ENCODE peak calls at places on chromosomes 16 and 17, in five cellular contexts. One of them, this sample, is unnamed.

GRCh38 chr17:17849147-17849820 is 12.5 kb upstream of the SREBF1 start:
- DNase-seq in adrenal gland: no peak
- DNase-seq in lower leg skin: peak; percentile 77
- DNase-seq in HCT116: no peak
- DNase-seq in gastrocnemius medialis: peak; percentile 74
- DNase-seq in this sample: no peak

GRCh38 chr17:27430882-27431491 is 25.3 kb upstream of the KSR1 start:
- DNase-seq in adrenal gland: peak; percentile 46
- DNase-seq in lower leg skin: no peak
- DNase-seq in HCT116: peak; percentile 28
- DNase-seq in gastrocnemius medialis: no peak
- DNase-seq in this sample: peak; percentile 51

GRCh38 chr17:54861469-54861983 is 39.1 kb upstream of the TOM1L1 start:
- DNase-seq in adrenal gland: no peak
- DNase-seq in lower leg skin: no peak
- DNase-seq in HCT116: no peak
- DNase-seq in gastrocnemius medialis: no peak
- DNase-seq in this sample: no peak

GRCh38 chr16:10093564-10093963 is 88.7 kb downstream of the GRIN2A start:
- DNase-seq in adrenal gland: no peak
- DNase-seq in lower leg skin: no peak
- DNase-seq in HCT116: no peak
- DNase-seq in gastrocnemius medialis: no peak
- DNase-seq in this sample: no peak

GRCh38 chr16:88941933-88942909 is 34.8 kb downstream of the CBFA2T3 start:
- DNase-seq in adrenal gland: peak; percentile 68
- DNase-seq in lower leg skin: no peak
- DNase-seq in HCT116: peak; percentile 36
- DNase-seq in gastrocnemius medialis: no peak
- DNase-seq in this sample: no peak

GRCh38 chr17:57405486-57406072 is 149.3 kb downstream of the MSI2 start:
- DNase-seq in adrenal gland: no peak
- DNase-seq in lower leg skin: no peak
- DNase-seq in HCT116: no peak
- DNase-seq in gastrocnemius medialis: no peak
- DNase-seq in this sample: peak; percentile 50

GRCh38 chr17:13337864-13338371 is 263.8 kb downstream of the HS3ST3A1 start:
- DNase-seq in adrenal gland: peak; percentile 35
- DNase-seq in lower leg skin: no peak
- DNase-seq in HCT116: peak; percentile 54
- DNase-seq in gastrocnemius medialis: no peak
- DNase-seq in this sample: peak; percentile 78

GRCh38 chr16:15988268-15989013 is 39.0 kb downstream of the ABCC1 start:
- DNase-seq in adrenal gland: no peak
- DNase-seq in lower leg skin: no peak
- DNase-seq in HCT116: no peak
- DNase-seq in gastrocnemius medialis: no peak
- DNase-seq in this sample: peak; percentile 64

GRCh38 chr17:47995241-47995935 is 24.5 kb downstream of the CDK5RAP3 start:
- DNase-seq in adrenal gland: no peak
- DNase-seq in lower leg skin: no peak
- DNase-seq in HCT116: no peak
- DNase-seq in gastrocnemius medialis: no peak
- DNase-seq in this sample: no peak

GRCh38 chr17:9247401-9247938 is 226.2 kb downstream of the NTN1 start:
- DNase-seq in adrenal gland: no peak
- DNase-seq in lower leg skin: no peak
- DNase-seq in HCT116: no peak
- DNase-seq in gastrocnemius medialis: no peak
- DNase-seq in this sample: no peak

GRCh38 chr17:31900877-31901276 is 631 bp downstream of the UTP6 start:
- DNase-seq in adrenal gland: no peak
- DNase-seq in lower leg skin: no peak
- DNase-seq in HCT116: no peak
- DNase-seq in gastrocnemius medialis: no peak
- DNase-seq in this sample: peak; percentile 25

GRCh38 chr16:67975321-67976105 is 4.8 kb downstream of the DPEP3 start:
- DNase-seq in adrenal gland: no peak
- DNase-seq in lower leg skin: no peak
- DNase-seq in HCT116: no peak
- DNase-seq in gastrocnemius medialis: no peak
- DNase-seq in this sample: no peak

GRCh38 chr16:32116080-32116479 is 137.0 kb upstream of the TP53TG3D start:
- DNase-seq in adrenal gland: no peak
- DNase-seq in lower leg skin: no peak
- DNase-seq in HCT116: no peak
- DNase-seq in gastrocnemius medialis: no peak
- DNase-seq in this sample: no peak

GRCh38 chr17:66602659-66603363 is 232.1 kb upstream of the CACNG5 start:
- DNase-seq in adrenal gland: no peak
- DNase-seq in lower leg skin: no peak
- DNase-seq in HCT116: no peak
- DNase-seq in gastrocnemius medialis: no peak
- DNase-seq in this sample: peak; percentile 77

GRCh38 chr16:87740441-87740840 is 25.3 kb downstream of the KLHDC4 start:
- DNase-seq in adrenal gland: no peak
- DNase-seq in lower leg skin: no peak
- DNase-seq in HCT116: no peak
- DNase-seq in gastrocnemius medialis: no peak
- DNase-seq in this sample: peak; percentile 21

GRCh38 chr17:18985475-18985874 is 19.1 kb downstream of the FAM83G start:
- DNase-seq in adrenal gland: no peak
- DNase-seq in lower leg skin: no peak
- DNase-seq in HCT116: no peak
- DNase-seq in gastrocnemius medialis: no peak
- DNase-seq in this sample: no peak

GRCh38 chr17:69018022-69018615 is 42.6 kb downstream of the ABCA9 start:
- DNase-seq in adrenal gland: no peak
- DNase-seq in lower leg skin: no peak
- DNase-seq in HCT116: no peak
- DNase-seq in gastrocnemius medialis: no peak
- DNase-seq in this sample: no peak

GRCh38 chr16:20938426-20938825 is 37.9 kb downstream of the LYRM1 start:
- DNase-seq in adrenal gland: no peak
- DNase-seq in lower leg skin: no peak
- DNase-seq in HCT116: no peak
- DNase-seq in gastrocnemius medialis: no peak
- DNase-seq in this sample: peak; percentile 56

GRCh38 chr17:77429985-77430752 is 289.4 kb downstream of the SEC14L1 start:
- DNase-seq in adrenal gland: peak; percentile 92
- DNase-seq in lower leg skin: peak; percentile 87
- DNase-seq in HCT116: peak; percentile 48
- DNase-seq in gastrocnemius medialis: peak; percentile 87
- DNase-seq in this sample: peak; percentile 99

GRCh38 chr16:19359556-19359955 is 58.1 kb upstream of the TMC5 start:
- DNase-seq in adrenal gland: no peak
- DNase-seq in lower leg skin: no peak
- DNase-seq in HCT116: no peak
- DNase-seq in gastrocnemius medialis: no peak
- DNase-seq in this sample: no peak

GRCh38 chr16:65546353-65546791 is 424.5 kb upstream of the CDH11 start:
- DNase-seq in adrenal gland: no peak
- DNase-seq in lower leg skin: no peak
- DNase-seq in HCT116: no peak
- DNase-seq in gastrocnemius medialis: no peak
- DNase-seq in this sample: peak; percentile 55

GRCh38 chr16:2273931-2274330 is 6.0 kb upstream of the RNPS1 start:
- DNase-seq in adrenal gland: no peak
- DNase-seq in lower leg skin: no peak
- DNase-seq in HCT116: no peak
- DNase-seq in gastrocnemius medialis: no peak
- DNase-seq in this sample: no peak
- TF ChIP-seq POLR2A in adrenal gland: no peak
- TF ChIP-seq POLR2A in lower leg skin: no peak
- TF ChIP-seq POLR2A in HCT116: no peak
- TF ChIP-seq POLR2A in gastrocnemius medialis: no peak
- TF ChIP-seq POLR2A in this sample: no peak

DNA sequence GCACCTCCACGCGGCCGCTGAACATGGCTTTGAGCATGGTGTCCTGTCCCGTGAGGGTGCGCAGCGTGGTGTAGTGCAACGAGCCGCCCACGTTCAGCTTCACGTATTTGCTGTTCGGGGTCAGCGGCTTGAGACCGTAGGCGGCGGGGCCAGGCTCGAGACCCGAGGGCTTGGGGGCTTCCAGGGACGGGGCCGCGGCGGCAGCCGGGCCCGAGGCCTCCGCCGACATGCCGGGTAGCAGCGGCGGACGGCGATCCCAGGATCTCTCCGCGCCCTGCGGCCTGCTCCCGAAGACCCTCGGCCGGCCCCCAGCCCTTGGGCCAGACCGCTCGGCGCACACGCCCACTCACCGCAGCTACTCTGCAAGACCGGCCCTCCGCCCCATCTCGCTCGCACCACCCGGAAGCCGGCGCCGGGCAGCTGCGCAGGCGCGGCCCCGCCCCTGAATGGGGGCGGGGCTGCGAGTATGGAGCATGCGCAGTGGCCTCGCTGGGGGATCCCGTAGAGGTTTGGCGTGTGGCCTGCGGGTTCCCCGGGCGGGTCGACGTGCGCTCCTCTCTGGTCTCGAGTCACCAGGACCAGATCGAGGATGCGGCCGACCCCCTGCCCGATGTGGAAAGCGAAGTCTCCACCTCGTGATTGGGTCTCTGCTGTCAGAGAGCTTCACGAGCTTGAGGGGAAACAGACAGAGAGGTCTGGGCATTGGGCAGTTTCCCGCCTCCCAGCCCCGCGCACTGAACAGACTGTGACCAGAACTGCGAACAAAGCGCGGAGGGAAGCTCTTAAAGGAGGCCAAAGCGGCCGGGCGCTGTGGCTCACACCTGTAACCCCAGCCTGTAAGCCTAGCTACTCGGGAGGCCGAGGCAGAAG is at the start of gene KCTD13:
- DNase-seq in adrenal gland: peak; percentile 88
- DNase-seq in lower leg skin: peak; percentile 71
- DNase-seq in HCT116: peak; percentile 48
- DNase-seq in gastrocnemius medialis: peak; percentile 73
- DNase-seq in this sample: peak; percentile 73
- TF ChIP-seq POLR2A in adrenal gland: peak; percentile 88
- TF ChIP-seq POLR2A in lower leg skin: no peak
- TF ChIP-seq POLR2A in HCT116: peak; percentile 86
- TF ChIP-seq POLR2A in gastrocnemius medialis: peak; percentile 71
- TF ChIP-seq POLR2A in this sample: peak; percentile 67

GRCh38 chr16:57840833-57841232 is 38.5 kb upstream of the KIFC3 start:
- DNase-seq in adrenal gland: no peak
- DNase-seq in lower leg skin: no peak
- DNase-seq in HCT116: no peak
- DNase-seq in gastrocnemius medialis: no peak
- DNase-seq in this sample: no peak
- TF ChIP-seq POLR2A in adrenal gland: no peak
- TF ChIP-seq POLR2A in lower leg skin: no peak
- TF ChIP-seq POLR2A in HCT116: no peak
- TF ChIP-seq POLR2A in gastrocnemius medialis: no peak
- TF ChIP-seq POLR2A in this sample: no peak

DNA sequence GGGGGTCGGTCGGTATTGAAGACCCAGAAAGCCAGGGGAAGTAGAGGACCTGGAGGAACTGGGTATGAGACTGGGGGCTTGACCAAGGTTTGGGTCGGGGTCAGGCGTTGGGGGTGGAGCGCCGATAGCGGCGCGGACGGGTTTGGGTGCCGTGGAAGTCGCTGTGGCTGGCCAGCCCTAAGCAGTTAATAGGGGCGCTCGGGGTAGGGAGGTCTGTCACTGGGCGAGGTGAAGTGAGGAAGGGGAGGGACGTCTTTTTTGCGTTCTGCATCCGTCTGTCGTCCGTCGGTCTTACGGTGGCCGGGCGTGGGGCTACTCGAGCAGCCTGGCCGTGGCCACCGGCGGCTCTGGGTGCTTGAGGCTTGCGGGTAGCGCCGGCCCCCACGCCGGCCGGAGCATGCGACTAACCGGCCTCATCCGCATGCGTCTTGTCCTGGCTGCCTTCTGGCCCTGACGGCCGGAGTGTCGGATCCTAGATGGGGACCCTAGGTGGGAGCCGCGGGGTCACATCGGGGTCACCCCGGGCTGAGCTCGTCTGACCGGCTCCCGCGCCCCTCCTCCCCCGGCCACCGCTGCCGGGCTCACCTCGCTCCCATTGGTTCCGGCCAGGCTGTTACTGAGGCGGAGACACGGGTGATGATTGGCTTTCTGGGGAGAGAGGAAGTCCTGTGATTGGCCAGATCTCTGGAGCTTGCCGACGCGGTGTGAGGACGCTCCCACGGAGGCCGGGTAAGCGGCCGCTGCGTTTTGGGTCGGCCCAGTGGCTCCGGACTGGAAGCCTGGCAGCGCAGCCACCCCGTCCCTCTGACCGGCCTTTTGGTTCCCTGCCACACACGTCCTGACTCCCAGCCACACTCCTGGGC is 10.3 kb upstream of the TMEM88 start:
- DNase-seq in adrenal gland: peak; percentile 92
- DNase-seq in lower leg skin: peak; percentile 90
- DNase-seq in HCT116: peak; percentile 90
- DNase-seq in gastrocnemius medialis: peak; percentile 95
- DNase-seq in this sample: peak; percentile 94
- TF ChIP-seq POLR2A in adrenal gland: peak; percentile 93
- TF ChIP-seq POLR2A in lower leg skin: no peak
- TF ChIP-seq POLR2A in HCT116: peak; percentile 51
- TF ChIP-seq POLR2A in gastrocnemius medialis: peak; percentile 97
- TF ChIP-seq POLR2A in this sample: peak; percentile 92

DNA sequence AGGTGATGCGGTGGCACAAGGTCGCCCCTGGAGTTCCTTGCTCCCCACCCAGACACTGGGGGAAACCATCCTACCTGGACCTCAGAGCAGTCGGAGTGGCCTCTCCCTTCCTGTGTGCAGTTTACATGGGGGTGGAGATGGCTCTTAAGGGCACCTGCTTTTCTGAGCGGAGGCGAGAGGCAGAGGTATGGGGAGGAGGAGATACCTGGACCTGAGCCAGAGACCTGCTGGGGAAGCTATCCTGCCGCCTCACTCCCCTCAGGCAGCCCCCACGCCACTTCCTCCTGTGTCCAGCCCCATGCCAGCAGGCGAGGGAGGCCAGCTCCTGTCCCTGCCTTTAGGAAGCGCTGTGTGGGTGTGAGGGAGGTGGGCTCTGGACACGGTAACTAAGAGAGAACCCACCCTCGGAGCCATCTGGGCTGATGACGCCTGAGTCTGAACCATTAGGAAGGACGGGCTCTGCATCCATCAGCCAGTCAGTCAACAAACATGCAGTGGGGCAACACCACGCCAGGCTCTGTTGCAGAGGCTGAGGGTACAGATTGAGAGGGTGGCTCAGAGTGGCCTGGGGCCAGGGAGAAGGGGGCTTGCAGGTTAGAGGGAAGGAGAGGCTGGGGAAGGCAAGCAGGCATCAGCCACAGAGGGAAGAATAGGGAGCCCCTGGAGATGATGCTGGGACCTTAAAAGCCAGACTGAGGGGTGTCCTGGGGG is 1.2 kb downstream of the CORO1A start:
- DNase-seq in adrenal gland: peak; percentile 38
- DNase-seq in lower leg skin: no peak
- DNase-seq in HCT116: no peak
- DNase-seq in gastrocnemius medialis: peak; percentile 17
- DNase-seq in this sample: no peak
- TF ChIP-seq POLR2A in adrenal gland: no peak
- TF ChIP-seq POLR2A in lower leg skin: no peak
- TF ChIP-seq POLR2A in HCT116: no peak
- TF ChIP-seq POLR2A in gastrocnemius medialis: no peak
- TF ChIP-seq POLR2A in this sample: no peak